ENCODE peak calls at places on chromosome 22, in four cellular contexts. D is K562, B is WTC11, X is GM12878. Z is an unnamed sample.

GRCh38 chr22:48226026-48227013 is 1463.9 kb downstream of the TBC1D22A start:
- DNase-seq in B (no peak), X (no peak), D (no peak), Z (no peak)

GRCh38 chr22:46578824-46579561 is 41.2 kb upstream of the GRAMD4 start:
- DNase-seq in B (no peak), D (peak; percentile 59), X (no peak), Z (peak; percentile 75)

GRCh38 chr22:39434243-39434653 is 22.6 kb upstream of the MGAT3 start:
- DNase-seq in B (no peak), X (no peak), D (no peak), Z (no peak)

GRCh38 chr22:45886502-45886901 is 90.5 kb downstream of the WNT7B start:
- DNase-seq in X (no peak), B (no peak), D (no peak), Z (no peak)

GRCh38 chr22:24564376-24565058 is 8.7 kb downstream of the SNRPD3 start:
- DNase-seq in B (no peak), X (no peak), D (no peak), Z (no peak)

GRCh38 chr22:31556627-31557203 is 60.4 kb downstream of the SFI1 start:
- DNase-seq in D (peak; percentile 41), X (no peak), B (no peak), Z (peak; percentile 46)

GRCh38 chr22:26404851-26405357 is 24.2 kb upstream of the ASPHD2 start:
- DNase-seq in B (no peak), D (peak; percentile 85), X (no peak), Z (no peak)

GRCh38 chr22:24001314-24001713 is 3.9 kb downstream of the GSTT4 start:
- DNase-seq in B (peak; percentile 35), D (no peak), X (no peak), Z (peak; percentile 20)

GRCh38 chr22:19419086-19419463 is 12.5 kb downstream of the HIRA start:
- DNase-seq in B (no peak), X (no peak), D (peak; percentile 99), Z (no peak)

GRCh38 chr22:35209203-35209602 is 48.1 kb upstream of the HMGXB4 start:
- DNase-seq in B (no peak), D (peak; percentile 68), X (no peak), Z (no peak)

DNA sequence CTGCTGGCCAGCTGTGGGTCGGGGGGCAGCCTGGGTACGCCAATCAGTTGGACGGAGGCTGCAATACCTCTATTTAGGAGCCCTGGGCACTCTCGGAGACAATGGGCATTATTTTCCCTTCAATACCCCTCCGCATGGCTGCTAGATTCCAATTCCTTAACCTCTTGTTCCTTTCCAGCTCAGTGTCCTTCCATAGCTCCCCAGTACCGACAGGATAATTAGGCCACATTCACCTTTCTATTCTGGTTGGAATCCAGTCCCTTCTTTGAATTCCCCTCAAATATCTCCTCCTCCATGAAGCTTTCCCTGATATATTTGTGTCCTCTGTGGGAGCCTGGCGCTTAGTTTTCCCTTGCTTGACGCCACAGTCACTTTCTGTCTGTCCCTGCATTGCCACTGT is 4.2 kb upstream of the BIK start:
- DNase-seq in X (no peak), B (no peak), D (no peak), Z (no peak)
- TF ChIP-seq USF1 in X (no peak), B (no peak), D (no peak), Z (no peak)

GRCh38 chr22:28438183-28438778 is 241.4 kb downstream of the TTC28 start:
- DNase-seq in X (no peak), D (no peak), B (no peak), Z (no peak)
- TF ChIP-seq USF1 in X (no peak), D (no peak), B (no peak), Z (no peak)

DNA sequence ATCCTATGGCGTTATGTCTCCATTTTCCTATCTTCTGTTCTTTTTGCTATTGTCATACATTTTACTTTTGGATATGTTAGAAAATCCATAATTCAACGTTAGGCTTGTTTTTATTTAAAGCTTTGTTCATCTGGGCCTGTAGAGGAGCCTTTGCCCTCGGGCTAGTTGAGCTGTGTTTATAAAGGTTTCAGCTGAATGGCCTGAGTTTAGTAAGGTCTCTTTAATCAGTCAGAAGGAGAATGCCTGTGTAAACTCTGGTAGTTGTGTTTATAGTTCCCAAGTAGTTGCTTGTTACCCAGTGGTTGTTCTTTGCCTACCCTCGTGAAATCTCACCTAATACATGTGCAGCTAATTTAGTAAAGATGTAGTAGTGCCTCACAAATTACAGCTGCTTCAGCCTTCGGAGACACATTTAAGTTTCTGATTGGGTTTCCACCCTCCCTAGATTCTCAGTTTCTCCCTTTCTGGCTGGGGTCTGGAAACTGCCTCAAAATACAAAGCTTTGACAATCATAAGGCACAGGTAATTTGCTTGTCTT is 33.1 kb downstream of the MTMR3 start:
- DNase-seq in X (no peak), B (no peak), D (no peak), Z (no peak)
- TF ChIP-seq USF1 in X (no peak), B (no peak), D (no peak), Z (no peak)

GRCh38 chr22:22171357-22172218 is 73.0 kb upstream of the VPREB1 start:
- DNase-seq in B (peak; percentile 64), X (no peak), D (peak; percentile 61), Z (peak; percentile 30)
- TF ChIP-seq USF1 in B (no peak), X (no peak), D (no peak), Z (no peak)

GRCh38 chr22:42432020-42432596 is at the start of gene NFAM1:
- DNase-seq in B (no peak), X (no peak), D (no peak), Z (no peak)

GRCh38 chr22:42433754-42434153 is 1.6 kb upstream of the NFAM1 start:
- DNase-seq in X (no peak), D (no peak), B (no peak), Z (no peak)

GRCh38 chr22:42432818-42433217 is 615 bp upstream of the NFAM1 start:
- DNase-seq in D (no peak), B (no peak), X (no peak), Z (no peak)

GRCh38 chr22:42430486-42431125 is 1.6 kb downstream of the NFAM1 start:
- DNase-seq in D (no peak), B (no peak), X (no peak), Z (no peak)

GRCh38 chr22:42431401-42432019 is 693 bp downstream of the NFAM1 start:
- DNase-seq in B (no peak), D (no peak), X (no peak), Z (no peak)
- TF ChIP-seq USF1 in B (no peak), D (no peak), X (no peak), Z (no peak)

DNA sequence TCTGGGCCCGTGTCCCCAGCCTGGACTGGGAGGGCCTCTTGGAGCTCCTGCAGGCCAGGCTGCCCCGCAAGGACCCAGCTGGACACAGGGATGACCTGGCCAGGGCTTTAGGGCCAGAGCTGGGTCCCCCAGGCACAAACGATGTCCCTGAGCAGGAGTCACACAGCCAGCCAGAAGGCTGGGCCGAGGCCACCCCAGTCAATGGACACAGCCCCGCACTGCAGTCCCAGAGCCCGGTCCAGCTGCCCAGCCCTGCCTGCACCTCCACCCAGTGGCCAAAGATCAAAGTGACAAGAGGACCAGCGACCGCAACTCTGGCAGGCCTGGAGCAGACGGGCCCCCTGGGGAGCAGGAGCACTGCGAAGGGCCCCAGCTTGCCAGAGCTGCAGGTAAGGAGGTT is 38.2 kb downstream of the TRIOBP start:
- DNase-seq in B (peak; percentile 73), X (no peak), D (peak; percentile 65), Z (peak; percentile 91)
- TF ChIP-seq USF1 in B (no peak), X (no peak), D (no peak), Z (no peak)

DNA sequence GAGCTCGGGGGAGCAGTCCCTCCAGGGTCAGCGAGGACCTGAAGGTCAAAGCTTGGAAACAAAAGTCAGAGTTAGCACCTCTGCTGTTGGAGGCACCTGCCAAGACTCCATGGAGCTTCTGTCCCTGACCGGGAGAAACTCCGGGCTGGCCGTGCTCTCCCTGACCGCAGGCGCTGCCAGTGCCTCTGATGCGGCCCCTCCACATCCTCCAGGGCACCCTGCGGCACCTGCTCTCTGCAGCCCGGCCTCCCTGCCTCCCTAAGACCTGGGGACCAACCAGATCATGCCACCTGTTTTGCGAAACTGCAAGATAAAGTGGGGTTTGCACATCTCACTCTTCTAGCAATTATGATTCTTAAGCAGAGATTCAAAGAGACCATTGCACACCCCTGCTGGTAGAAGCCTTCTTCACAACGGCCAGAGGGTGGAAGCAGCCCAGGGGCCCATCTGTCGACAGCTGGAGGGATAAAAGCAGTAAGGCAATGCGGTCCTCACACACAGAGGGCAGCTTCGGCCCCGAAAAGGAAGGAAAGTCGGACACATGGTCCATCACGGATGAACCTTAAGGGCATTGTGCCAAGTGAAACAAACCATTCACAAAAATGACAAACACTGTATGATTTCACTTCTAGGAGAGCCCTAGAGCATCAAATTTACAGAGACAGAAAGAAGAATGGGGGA is 477.1 kb downstream of the BRD1 start:
- DNase-seq in B (peak; percentile 8), D (no peak), X (no peak), Z (no peak)
- TF ChIP-seq USF1 in B (no peak), D (no peak), X (no peak), Z (no peak)

GRCh38 chr22:20741634-20742581 is 32.0 kb upstream of the SERPIND1 start:
- DNase-seq in B (peak; percentile 52), X (no peak), D (peak; percentile 87), Z (peak; percentile 66)
- TF ChIP-seq USF1 in B (no peak), X (no peak), D (peak; percentile 51), Z (no peak)

Z was measured in SK-N-SH.